ENCODE peak calls at places on chromosomes 4 and X, in ten cellular contexts. F, A, D, J, X, N, T, K, I and C are unnamed samples.

GRCh38 chr4:112717856-112718255 is 80.9 kb downstream of the LARP7 start:
- DNase-seq in F (no peak), A (no peak), D (no peak), J (no peak), X (no peak), N (no peak), T (no peak), K (no peak), I (no peak), C (no peak)

GRCh38 chrX:49053223-49054072 is 5.4 kb upstream of the CCDC120 start:
- DNase-seq in F (no peak), A (no peak), D (no peak), J (peak; percentile 83), X (peak; percentile 77), N (peak; percentile 62), T (no peak), K (peak; percentile 69), I (no peak), C (peak; percentile 59)

GRCh38 chr4:8221476-8221875 is 22.4 kb downstream of the SH3TC1 start:
- DNase-seq in F (no peak), A (no peak), D (no peak), J (no peak), X (no peak), N (no peak), T (no peak), K (no peak), I (peak; percentile 93), C (no peak)

GRCh38 chr4:29805245-29805644 is 914.9 kb upstream of the PCDH7 start:
- DNase-seq in F (no peak), A (peak; percentile 13), D (no peak), J (no peak), X (no peak), N (no peak), T (no peak), K (no peak), I (peak; percentile 15), C (no peak)

GRCh38 chr4:8322794-8323704 is 53.5 kb downstream of the HTRA3 start:
- DNase-seq in F (no peak), A (no peak), D (no peak), J (no peak), X (no peak), N (peak; percentile 5), T (no peak), K (no peak), I (no peak), C (no peak)

GRCh38 chr4:19689511-19689910 is 562.2 kb upstream of the SLIT2 start:
- DNase-seq in F (no peak), A (no peak), D (no peak), J (no peak), X (no peak), N (no peak), T (no peak), K (no peak), I (no peak), C (no peak)

GRCh38 chr4:1406946-1407656 is 859 bp upstream of the NKX1-1 start:
- DNase-seq in F (no peak), A (no peak), D (no peak), J (no peak), X (no peak), N (peak; percentile 17), T (no peak), K (no peak), I (no peak), C (no peak)

GRCh38 chrX:53895270-53895669 is 149.0 kb downstream of the PHF8 start:
- DNase-seq in F (no peak), A (no peak), D (no peak), J (no peak), X (no peak), N (no peak), T (no peak), K (no peak), I (no peak), C (no peak)

GRCh38 chr4:63965875-63966274 is 443.4 kb downstream of the TECRL start:
- DNase-seq in F (no peak), A (no peak), D (no peak), J (no peak), X (no peak), N (no peak), T (no peak), K (no peak), I (no peak), C (no peak)

GRCh38 chr4:105548483-105548882 is 3.9 kb upstream of the ARHGEF38 start:
- DNase-seq in F (no peak), A (no peak), D (no peak), J (no peak), X (no peak), N (no peak), T (no peak), K (no peak), I (no peak), C (no peak)

GRCh38 chr4:127479031-127479622 is 153.6 kb upstream of the INTU start:
- DNase-seq in F (no peak), A (peak; percentile 39), D (no peak), J (no peak), X (peak; percentile 0), N (no peak), T (no peak), K (no peak), I (peak; percentile 51), C (peak; percentile 22)

GRCh38 chrX:120125444-120125843 is 9.7 kb upstream of the RHOXF1 start:
- DNase-seq in F (no peak), A (no peak), D (no peak), J (peak; percentile 46), X (no peak), N (no peak), T (no peak), K (no peak), I (no peak), C (no peak)

GRCh38 chrX:43868791-43869190 is 13.5 kb downstream of the MAOB start:
- DNase-seq in F (no peak), A (no peak), D (no peak), J (no peak), X (no peak), N (no peak), T (no peak), K (no peak), I (no peak), C (no peak)

GRCh38 chr4:7217453-7218310 is 25.3 kb downstream of the SORCS2 start:
- DNase-seq in F (no peak), A (no peak), D (no peak), J (no peak), X (no peak), N (peak; percentile 41), T (no peak), K (no peak), I (no peak), C (no peak)

DNA sequence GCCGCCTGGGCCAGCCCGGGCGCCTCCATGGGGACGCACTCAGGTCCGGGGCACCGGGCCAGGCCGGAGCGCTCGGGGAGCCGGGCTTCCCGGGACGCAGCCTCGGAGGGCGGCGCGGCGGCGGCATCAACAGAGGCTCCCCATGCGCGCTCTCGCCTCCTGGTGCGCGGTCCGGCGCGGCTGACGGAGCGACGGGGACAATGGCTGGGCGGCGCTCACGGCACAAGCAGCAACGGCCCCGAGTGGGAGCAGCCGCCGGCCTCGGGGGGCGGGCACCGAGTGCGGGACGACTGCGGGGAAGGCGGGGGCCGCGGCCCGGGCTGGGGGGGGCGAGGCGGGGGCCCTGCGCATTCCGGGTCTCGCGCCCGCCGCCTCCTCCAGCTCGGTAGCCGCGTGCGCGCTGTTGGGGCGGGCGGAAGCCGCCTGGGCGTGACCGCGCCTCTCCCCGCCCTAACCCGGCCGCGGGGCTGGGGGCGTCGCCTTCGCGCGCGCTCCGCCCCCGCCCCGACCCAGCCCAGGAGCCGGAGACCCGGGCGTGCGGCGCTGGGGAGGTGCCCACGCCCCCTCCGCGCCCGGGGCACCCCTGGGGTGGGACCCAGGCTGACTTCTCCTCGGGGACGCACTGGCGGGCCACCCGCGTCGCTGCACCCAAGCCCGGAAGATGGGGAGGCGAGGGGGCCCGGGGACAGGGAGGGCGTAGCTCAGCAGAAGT is at the start of gene PRKX:
- DNase-seq in F (peak; percentile 16), A (no peak), D (no peak), J (peak; percentile 74), X (peak; percentile 43), N (peak; percentile 63), T (peak; percentile 11), K (peak; percentile 78), I (peak; percentile 78), C (peak; percentile 68)
- TF ChIP-seq POLR2A in F (no peak), A (no peak), D (no peak), J (no peak), X (peak; percentile 41), N (no peak), T (no peak), K (no peak), I (peak; percentile 51), C (peak; percentile 17)

GRCh38 chr4:84814100-84814750 is 152.3 kb downstream of the WDFY3 start:
- DNase-seq in F (peak; percentile 47), A (peak; percentile 60), D (no peak), J (no peak), X (peak; percentile 14), N (peak; percentile 27), T (no peak), K (no peak), I (peak; percentile 71), C (peak; percentile 7)
- TF ChIP-seq POLR2A in F (no peak), A (no peak), D (no peak), J (no peak), X (no peak), N (no peak), T (no peak), K (no peak), I (no peak), C (no peak)

GRCh38 chrX:74613350-74614192 is 853 bp downstream of the RLIM start:
- DNase-seq in F (peak; percentile 11), A (no peak), D (no peak), J (no peak), X (peak; percentile 23), N (peak; percentile 26), T (no peak), K (peak; percentile 7), I (peak; percentile 60), C (peak; percentile 67)

GRCh38 chrX:74614193-74614909 is at the start of gene RLIM:
- DNase-seq in F (peak; percentile 92), A (peak; percentile 83), D (peak; percentile 95), J (peak; percentile 93), X (peak; percentile 90), N (peak; percentile 92), T (peak; percentile 79), K (peak; percentile 94), I (peak; percentile 97), C (peak; percentile 95)
- TF ChIP-seq POLR2A in F (peak; percentile 26), A (peak; percentile 48), D (peak; percentile 63), J (peak; percentile 83), X (peak; percentile 64), N (no peak), T (peak; percentile 74), K (peak; percentile 90), I (peak; percentile 76), C (peak; percentile 90)

DNA sequence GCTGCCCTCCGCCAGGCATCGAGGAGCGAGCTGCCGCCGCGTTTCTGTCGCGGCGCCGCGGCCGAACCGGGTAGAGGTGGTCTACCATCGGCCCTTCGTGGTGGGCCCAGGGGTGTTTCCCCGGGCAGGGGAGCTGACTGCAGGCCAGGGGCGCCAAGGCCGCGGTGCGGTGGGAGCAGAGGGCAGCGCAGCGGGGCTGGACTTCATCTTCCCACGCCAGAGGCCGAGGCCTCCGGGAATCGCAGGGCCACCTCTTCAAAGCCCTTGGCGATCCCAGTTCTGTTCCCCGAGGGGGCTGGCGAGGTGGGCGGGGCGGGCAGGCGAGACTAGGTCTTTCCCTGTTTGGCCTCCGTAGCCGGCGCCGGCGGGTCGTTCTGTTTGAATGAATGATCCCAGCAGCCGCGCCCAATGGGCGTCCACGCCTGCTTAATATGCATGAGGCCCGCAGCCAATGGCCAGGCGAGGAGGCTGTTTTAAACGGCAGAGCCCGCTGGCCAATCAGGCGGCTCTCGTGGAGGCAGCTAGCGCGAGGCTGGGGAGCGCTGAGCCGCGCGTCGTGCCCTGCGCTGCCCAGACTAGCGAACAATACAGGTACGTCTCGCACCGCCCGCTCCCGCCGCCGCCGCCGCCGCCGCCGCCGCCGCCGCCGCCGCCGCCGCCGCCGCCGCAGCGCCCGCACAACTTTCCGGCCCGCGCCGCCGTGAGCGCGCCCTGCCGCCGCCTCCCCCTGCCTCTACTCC is at the start of gene HMGB3:
- DNase-seq in F (peak; percentile 79), A (peak; percentile 84), D (peak; percentile 73), J (peak; percentile 83), X (peak; percentile 94), N (peak; percentile 86), T (peak; percentile 47), K (peak; percentile 88), I (peak; percentile 96), C (peak; percentile 91)
- TF ChIP-seq POLR2A in F (no peak), A (no peak), D (no peak), J (no peak), X (peak; percentile 65), N (no peak), T (peak; percentile 33), K (peak; percentile 47), I (peak; percentile 49), C (peak; percentile 67)